ENCODE peak calls at places on chromosomes 12 and 14, in four cellular contexts. L is K562, P is HepG2, F is GM12878. C is an unnamed sample.

GRCh38 chr12:116242740-116243139 is 34.8 kb downstream of the MED13L start:
- DNase-seq in L (no peak), F (no peak), P (no peak), C (no peak)

GRCh38 chr12:105445261-105446015 is 114.9 kb downstream of the C12orf75 start:
- DNase-seq in P (peak), F (no peak), L (no peak), C (no peak)

GRCh38 chr12:38664661-38665269 is 240.6 kb downstream of the CPNE8 start:
- DNase-seq in P (peak), L (peak), F (peak), C (peak)

GRCh38 chr14:106551265-106551664 is 1024.9 kb downstream of the TMEM121 start:
- DNase-seq in P (no peak), F (no peak), L (peak), C (no peak)

GRCh38 chr12:18345021-18345735 is 83.9 kb downstream of the PIK3C2G start:
- DNase-seq in L (no peak), P (no peak), F (no peak), C (no peak)

GRCh38 chr14:103737432-103738045 is 21.9 kb downstream of the ZFYVE21 start:
- DNase-seq in P (peak), F (no peak), L (no peak), C (no peak)

GRCh38 chr14:60101801-60102200 is 10.1 kb downstream of the PCNX4 start:
- DNase-seq in F (no peak), P (no peak), L (no peak), C (no peak)

GRCh38 chr14:79363291-79363690 is 848.0 kb downstream of the DIO2 start:
- DNase-seq in P (no peak), F (no peak), L (no peak), C (no peak)

GRCh38 chr12:103505371-103506236 is 9.8 kb upstream of the C12orf42 start:
- DNase-seq in F (peak), P (no peak), L (no peak), C (no peak)

GRCh38 chr12:12572659-12573058 is 10.0 kb upstream of the DUSP16 start:
- DNase-seq in L (no peak), P (no peak), F (no peak), C (no peak)

GRCh38 chr12:68001486-68002466 is 12.5 kb downstream of the IFNG-AS1 start:
- DNase-seq in P (no peak), L (peak), F (no peak), C (no peak)

GRCh38 chr14:72792051-72792788 is 101.7 kb downstream of the DPF3 start:
- DNase-seq in P (no peak), F (no peak), L (no peak), C (no peak)

GRCh38 chr14:34766060-34766459 is 51.7 kb upstream of the CFL2 start:
- DNase-seq in L (no peak), F (no peak), P (no peak), C (no peak)

GRCh38 chr12:83161451-83161850 is 474.7 kb downstream of the TMTC2 start:
- DNase-seq in L (no peak), P (no peak), F (no peak), C (no peak)

GRCh38 chr14:81247271-81247766 is 26.6 kb upstream of the GTF2A1 start:
- DNase-seq in F (no peak), P (no peak), L (no peak), C (no peak)
- TF ChIP-seq USF2 in F (no peak), P (no peak), L (no peak), C (no peak)

GRCh38 chr12:122845865-122846621 is 10.8 kb downstream of the HIP1R start:
- DNase-seq in L (no peak), P (no peak), F (no peak), C (no peak)
- TF ChIP-seq ETV6 in L (no peak), P (no peak), F (no peak), C (no peak)

DNA sequence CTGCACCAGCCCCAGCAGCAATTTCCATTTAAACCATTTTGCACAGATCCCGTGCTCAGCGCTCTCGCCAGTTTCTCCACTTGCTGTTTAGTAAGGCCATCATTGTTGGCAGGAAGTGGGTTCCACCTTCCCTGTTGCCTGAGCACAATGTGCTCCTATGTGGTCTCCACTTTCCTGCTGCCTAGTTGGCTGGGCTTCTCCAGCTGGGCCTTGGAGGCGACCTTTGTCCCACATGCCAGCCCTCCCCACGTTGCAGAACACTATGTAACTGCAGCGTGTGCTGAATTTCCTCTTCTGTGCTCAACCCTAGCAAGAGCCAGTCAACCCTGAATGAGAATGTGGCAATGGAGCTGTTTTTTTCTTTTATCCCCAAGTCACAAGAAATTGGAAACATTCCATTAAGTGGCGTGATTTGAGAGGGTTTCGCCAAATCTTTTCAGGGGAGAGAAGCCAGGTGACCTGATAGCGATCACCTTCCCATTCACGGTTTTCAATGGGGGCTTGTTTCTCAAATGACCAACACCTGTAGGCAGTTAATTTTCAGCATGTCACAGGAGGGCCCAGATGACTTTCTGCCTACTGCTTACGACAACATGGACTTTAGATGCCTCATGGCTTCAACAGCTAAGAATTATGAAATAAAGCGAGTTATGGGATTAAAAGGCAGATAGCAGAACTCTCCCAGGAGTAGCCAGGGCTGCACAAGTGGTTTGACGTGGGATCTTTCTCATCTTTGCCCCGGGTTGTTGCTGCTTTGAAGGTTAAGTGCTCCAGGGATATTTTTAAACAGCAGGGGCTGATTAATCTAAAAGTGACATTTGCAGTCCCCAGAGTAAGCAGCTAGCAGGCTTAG is at the start of gene ACACB:
- DNase-seq in L (no peak), F (no peak), P (peak), C (no peak)
- TF ChIP-seq USF2 in L (no peak), F (no peak), P (no peak), C (no peak)

GRCh38 chr12:4909734-4910501 is at the start of gene KCNA1:
- DNase-seq in L (no peak), P (no peak), F (no peak), C (peak)

GRCh38 chr12:4911316-4911994 is 1.8 kb downstream of the KCNA1 start:
- DNase-seq in F (no peak), P (no peak), L (no peak), C (peak)

GRCh38 chr12:4909397-4909733 is 340 bp upstream of the KCNA1 start:
- DNase-seq in P (no peak), L (no peak), F (no peak), C (peak)

GRCh38 chr12:4908694-4909396 is 860 bp upstream of the KCNA1 start:
- DNase-seq in L (no peak), F (no peak), P (no peak), C (peak)

GRCh38 chr12:4910502-4911315 is 1.0 kb downstream of the KCNA1 start:
- DNase-seq in L (no peak), F (no peak), P (no peak), C (peak)
- TF ChIP-seq ETV6 in L (no peak), F (no peak), P (no peak), C (no peak)

DNA sequence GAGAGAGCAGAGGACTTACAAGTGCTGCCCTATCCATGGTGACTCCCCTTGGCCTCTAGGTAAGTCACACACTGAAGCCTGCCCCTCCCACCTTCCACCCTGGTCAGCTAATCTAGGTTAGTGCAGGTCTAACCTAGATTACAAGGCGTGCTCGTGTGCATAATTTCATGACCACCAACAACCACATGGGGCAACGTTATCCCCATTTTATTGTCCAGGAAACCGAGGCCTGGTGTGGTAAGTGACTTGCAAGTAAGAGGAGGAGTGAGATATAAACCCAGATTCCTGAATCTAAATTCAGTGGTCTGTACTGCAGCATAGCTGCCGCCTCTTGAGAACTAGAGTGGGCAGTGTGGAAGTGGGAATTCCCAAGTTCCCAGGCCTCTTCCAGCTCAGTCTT is 171.1 kb downstream of the DAD1 start:
- DNase-seq in P (no peak), F (no peak), L (peak), C (no peak)
- TF ChIP-seq USF2 in P (no peak), F (no peak), L (no peak), C (no peak)

GRCh38 chr14:21346532-21347135 is 37.2 kb downstream of the SUPT16H start:
- DNase-seq in L (no peak), P (no peak), F (no peak), C (no peak)

GRCh38 chr14:21347201-21347600 is 36.6 kb downstream of the SUPT16H start:
- DNase-seq in F (no peak), L (no peak), P (no peak), C (no peak)

DNA sequence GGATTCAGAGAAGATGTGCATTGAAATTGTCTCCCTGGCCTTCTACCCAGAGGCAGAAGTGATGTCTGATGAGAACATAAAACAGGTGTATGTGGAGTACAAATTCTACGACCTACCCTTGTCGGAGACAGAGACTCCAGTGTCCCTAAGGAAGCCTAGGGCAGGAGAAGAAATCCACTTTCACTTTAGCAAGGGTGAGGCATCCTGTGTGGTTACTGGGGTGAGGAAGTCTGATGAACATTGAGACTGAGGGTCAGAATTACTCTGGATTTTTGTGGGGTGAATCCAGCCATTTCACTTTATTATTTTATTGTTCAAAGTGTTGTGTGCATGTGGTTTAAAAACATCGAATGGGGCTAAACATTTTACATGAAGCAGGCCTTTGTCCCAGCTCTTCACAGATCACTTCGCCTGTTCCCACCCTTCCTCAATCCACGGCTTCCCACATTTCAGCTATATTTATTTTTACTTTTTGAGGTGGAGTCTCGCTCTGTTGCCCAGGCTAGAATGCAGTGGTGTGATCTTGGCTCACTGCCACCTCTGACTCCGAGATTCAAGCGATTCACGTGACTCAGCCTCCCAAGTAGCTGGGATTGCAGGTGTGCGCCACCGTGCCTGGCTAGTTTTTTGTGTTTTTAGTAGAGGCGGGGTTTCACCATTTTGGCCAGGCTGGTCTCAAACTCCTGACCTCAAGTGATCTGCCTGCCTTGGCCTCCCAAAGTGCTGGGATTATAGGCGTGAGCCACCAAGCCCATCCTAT is 40.6 kb downstream of the SUPT16H start:
- DNase-seq in L (no peak), F (no peak), P (no peak), C (no peak)
- TF ChIP-seq ETV6 in L (no peak), F (no peak), P (no peak), C (no peak)

GRCh38 chr12:45834809-45835208 is 105.3 kb downstream of the ARID2 start:
- DNase-seq in F (no peak), L (no peak), P (no peak), C (no peak)

GRCh38 chr12:45828402-45828801 is 98.9 kb downstream of the ARID2 start:
- DNase-seq in L (no peak), F (peak), P (no peak), C (no peak)

GRCh38 chr12:45827974-45828373 is 98.5 kb downstream of the ARID2 start:
- DNase-seq in P (no peak), F (no peak), L (no peak), C (no peak)

GRCh38 chr12:45833401-45833800 is 103.9 kb downstream of the ARID2 start:
- DNase-seq in L (no peak), P (peak), F (no peak), C (no peak)

GRCh38 chr12:45831590-45831989 is 102.1 kb downstream of the ARID2 start:
- DNase-seq in F (no peak), P (no peak), L (no peak), C (no peak)
- TF ChIP-seq USF2 in F (no peak), P (no peak), L (no peak), C (no peak)

GRCh38 chr12:65967696-65968095 is 143.4 kb downstream of the HMGA2 start:
- DNase-seq in P (no peak), F (no peak), L (no peak), C (no peak)
- TF ChIP-seq ETV6 in P (no peak), F (no peak), L (no peak), C (no peak)

GRCh38 chr12:46370380-46370734 is 2.2 kb downstream of the SLC38A2 start:
- DNase-seq in F (no peak), P (no peak), L (no peak), C (no peak)
- TF ChIP-seq USF2 in F (no peak), P (no peak), L (no peak), C (no peak)

C was measured in WTC11.